ENCODE peak calls at places on chromosomes 2 and 18, in four cellular contexts. T is K562, V is HepG2, E is Panc1. Y is an unnamed sample.
A peak's percentile ranks its signal among the peaks of the same experiment; 100 is the strongest.

GRCh38 chr2:228846161-228846560 is 424.9 kb downstream of the PID1 start:
- DNase-seq in T (no peak), V (no peak), E (no peak), Y (no peak)

GRCh38 chr18:45838302-45839070 is 13.0 kb downstream of the SIGLEC15 start:
- DNase-seq in T (no peak), V (no peak), E (no peak), Y (no peak)

GRCh38 chr2:62724886-62725711 is 19.6 kb downstream of the EHBP1 start:
- DNase-seq in T (peak; percentile 22), V (no peak), E (no peak), Y (peak; percentile 22)

GRCh38 chr2:162212366-162212765 is 30.9 kb downstream of the FAP start:
- DNase-seq in T (no peak), V (no peak), E (no peak), Y (no peak)

GRCh38 chr2:197077336-197077735 is 150.8 kb upstream of the PGAP1 start:
- DNase-seq in T (no peak), V (no peak), E (no peak), Y (no peak)

GRCh38 chr2:88320374-88320773 is 132.1 kb downstream of the FOXI3 start:
- DNase-seq in T (no peak), V (no peak), E (no peak), Y (no peak)

GRCh38 chr2:88074854-88075292 is 7.2 kb downstream of the SMYD1 start:
- DNase-seq in T (no peak), V (no peak), E (no peak), Y (no peak)

GRCh38 chr2:144449028-144449406 is 70.9 kb downstream of the ZEB2 start:
- DNase-seq in T (no peak), V (no peak), E (no peak), Y (no peak)

GRCh38 chr2:142682528-142682927 is 194.9 kb upstream of the KYNU start:
- DNase-seq in T (no peak), V (peak; percentile 32), E (no peak), Y (peak; percentile 13)

GRCh38 chr2:60569680-60570111 is 16.2 kb upstream of the BCL11A start:
- DNase-seq in T (no peak), V (no peak), E (no peak), Y (no peak)

GRCh38 chr2:12321886-12322285 is 394.9 kb upstream of the TRIB2 start:
- DNase-seq in T (no peak), V (no peak), E (no peak), Y (no peak)

GRCh38 chr2:109032229-109032800 is 43.3 kb upstream of the EDAR start:
- DNase-seq in T (no peak), V (no peak), E (no peak), Y (no peak)

GRCh38 chr2:172119089-172119488 is 16.4 kb upstream of the DLX2 start:
- DNase-seq in T (no peak), V (peak; percentile 86), E (no peak), Y (no peak)

GRCh38 chr18:47990981-47991380 is 60.5 kb upstream of the SMAD2 start:
- DNase-seq in T (no peak), V (no peak), E (no peak), Y (no peak)

GRCh38 chr2:133532919-133533318 is 35.3 kb downstream of the NCKAP5 start:
- DNase-seq in T (no peak), V (no peak), E (no peak), Y (no peak)

GRCh38 chr2:192090878-192091277 is 103.9 kb downstream of the TMEFF2 start:
- DNase-seq in T (no peak), V (no peak), E (no peak), Y (no peak)

GRCh38 chr2:28895189-28895893 is 874 bp downstream of the WDR43 start:
- DNase-seq in T (peak; percentile 72), V (peak; percentile 54), E (no peak), Y (no peak)

GRCh38 chr2:68372435-68372834 is 7.4 kb downstream of the PLEK start:
- DNase-seq in T (no peak), V (no peak), E (no peak), Y (no peak)

GRCh38 chr18:52152036-52152435 is 188.0 kb upstream of the DCC start:
- DNase-seq in T (no peak), V (no peak), E (no peak), Y (no peak)

GRCh38 chr18:44927127-44927849 is 246.6 kb downstream of the SETBP1 start:
- DNase-seq in T (no peak), V (no peak), E (no peak), Y (no peak)

GRCh38 chr2:232772540-232772939 is 3.8 kb downstream of the KCNJ13 start:
- DNase-seq in T (no peak), V (no peak), E (no peak), Y (no peak)

GRCh38 chr18:54119524-54120019 is 104.9 kb downstream of the MBD2 start:
- DNase-seq in T (peak; percentile 21), V (peak; percentile 55), E (peak; percentile 58), Y (peak; percentile 55)
- TF ChIP-seq TCF7L2 in T (no peak), V (no peak), E (no peak), Y (no peak)

GRCh38 chr2:31188141-31188540 is 29.2 kb downstream of the CAPN14 start:
- DNase-seq in T (no peak), V (no peak), E (no peak), Y (no peak)
- TF ChIP-seq POLR2AphosphoS5 in T (no peak), V (no peak), E (no peak), Y (no peak)

GRCh38 chr18:57798713-57799373 is 4.3 kb downstream of the ATP8B1 start:
- DNase-seq in T (no peak), V (peak; percentile 51), E (no peak), Y (no peak)
- TF ChIP-seq TCF7L2 in T (no peak), V (no peak), E (no peak), Y (no peak)

GRCh38 chr2:170639635-170640034 is 75.5 kb upstream of the SP5 start:
- DNase-seq in T (no peak), V (no peak), E (no peak), Y (no peak)
- TF ChIP-seq POLR2AphosphoS5 in T (no peak), V (no peak), E (no peak), Y (no peak)

GRCh38 chr2:38528008-38528442 is 74.7 kb downstream of the HNRNPLL start:
- DNase-seq in T (peak; percentile 43), V (peak; percentile 36), E (no peak), Y (no peak)
- TF ChIP-seq TCF7L2 in T (no peak), V (no peak), E (no peak), Y (peak; percentile 13)

DNA sequence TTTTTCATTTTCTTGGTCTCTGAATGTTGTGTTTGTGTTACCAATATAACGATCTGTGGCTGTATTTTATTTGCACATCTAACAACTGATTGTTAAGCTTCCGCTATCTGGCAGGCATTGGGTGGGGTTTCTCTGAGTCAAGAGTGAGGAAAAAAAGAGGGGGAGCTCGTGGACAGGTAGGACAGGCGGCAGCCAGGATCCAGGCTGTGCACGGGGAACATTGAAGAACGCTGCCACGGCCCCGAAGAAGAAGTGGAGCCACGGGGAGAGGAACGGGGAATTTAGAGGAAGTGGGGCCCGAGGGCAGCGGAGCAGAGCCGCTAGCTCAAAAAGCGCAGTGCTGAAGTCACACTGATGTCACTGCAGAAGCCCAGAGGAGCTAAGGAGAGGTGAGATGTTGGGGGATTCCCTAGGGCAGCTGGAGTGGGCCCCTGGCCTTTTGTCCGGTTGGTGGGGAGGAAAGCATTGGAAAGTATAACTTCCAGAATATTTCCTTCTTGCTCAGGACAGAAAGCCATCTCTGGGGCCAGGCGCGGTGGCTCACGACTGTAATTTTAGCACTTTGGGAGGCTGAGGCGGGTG is 20.9 kb upstream of the DNMT3A start:
- DNase-seq in T (no peak), V (no peak), E (no peak), Y (no peak)
- TF ChIP-seq POLR2AphosphoS5 in T (no peak), V (no peak), E (no peak), Y (no peak)

DNA sequence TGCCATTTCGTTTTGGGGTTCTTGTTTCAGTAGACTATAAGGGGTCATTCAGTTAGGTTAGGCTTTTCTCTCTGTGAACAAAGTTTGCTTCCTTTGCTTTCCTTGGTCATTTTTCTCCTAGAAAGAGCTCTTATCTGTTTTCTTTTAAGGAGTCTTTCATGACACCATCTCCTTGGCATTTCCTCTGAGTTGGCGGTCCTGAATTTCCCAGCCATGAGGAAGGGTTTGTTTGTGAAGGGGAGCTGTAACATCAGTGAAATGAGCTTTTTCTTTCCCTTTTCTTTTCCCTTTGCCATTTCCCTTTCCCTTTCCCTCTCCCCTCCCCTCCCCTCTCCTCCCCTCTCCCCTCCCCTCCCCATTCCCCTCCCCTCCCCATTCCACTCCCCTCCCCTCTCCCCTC is 61.7 kb downstream of the MAP4K4 start:
- DNase-seq in T (no peak), V (no peak), E (no peak), Y (peak; percentile 57)
- TF ChIP-seq TCF7L2 in T (no peak), V (no peak), E (no peak), Y (no peak)

GRCh38 chr18:75269696-75270095 is 59.1 kb downstream of the TSHZ1 start:
- DNase-seq in T (no peak), V (no peak), E (no peak), Y (no peak)
- TF ChIP-seq POLR2AphosphoS5 in T (no peak), V (no peak), E (no peak), Y (no peak)